ENCODE peak calls at places on chromosomes 16 and 17, in nine cellular contexts. One of them, this sample, is unnamed. For H3K4me1, the result is how much of the 10 kb centered on the place peaks cover.

GRCh38 chr17:81427446-81428120 is 32.3 kb downstream of the BAHCC1 start:
- DNase-seq in kidney: no peak
- DNase-seq in CD4-positive, alpha-beta memory T cell: peak
- DNase-seq in adrenal gland: peak
- DNase-seq in tibial nerve: no peak
- DNase-seq in keratinocyte: no peak
- DNase-seq in hepatocyte: no peak
- DNase-seq in prostate gland: peak
- DNase-seq in naive thymus-derived CD4-positive, alpha-beta T cell: no peak
- DNase-seq in this sample: peak

GRCh38 chr17:34582185-34582900 is 3.0 kb downstream of the TMEM132E start:
- DNase-seq in adrenal gland: no peak
- DNase-seq in keratinocyte: no peak
- DNase-seq in tibial nerve: no peak
- DNase-seq in kidney: peak
- DNase-seq in CD4-positive, alpha-beta memory T cell: no peak
- DNase-seq in hepatocyte: no peak
- DNase-seq in naive thymus-derived CD4-positive, alpha-beta T cell: no peak
- DNase-seq in prostate gland: no peak
- DNase-seq in this sample: no peak

GRCh38 chr17:13797863-13798262 is 196.1 kb upstream of the HS3ST3A1 start:
- DNase-seq in keratinocyte: no peak
- DNase-seq in tibial nerve: no peak
- DNase-seq in adrenal gland: no peak
- DNase-seq in naive thymus-derived CD4-positive, alpha-beta T cell: no peak
- DNase-seq in kidney: no peak
- DNase-seq in hepatocyte: no peak
- DNase-seq in CD4-positive, alpha-beta memory T cell: no peak
- DNase-seq in prostate gland: no peak
- DNase-seq in this sample: no peak

GRCh38 chr17:75848523-75849303 is 4.5 kb upstream of the UNC13D start:
- DNase-seq in keratinocyte: no peak
- DNase-seq in CD4-positive, alpha-beta memory T cell: peak
- DNase-seq in naive thymus-derived CD4-positive, alpha-beta T cell: peak
- DNase-seq in tibial nerve: peak
- DNase-seq in adrenal gland: peak
- DNase-seq in kidney: peak
- DNase-seq in hepatocyte: peak
- DNase-seq in prostate gland: peak
- DNase-seq in this sample: peak

GRCh38 chr17:19928299-19928698 is 49.3 kb downstream of the AKAP10 start:
- DNase-seq in prostate gland: no peak
- DNase-seq in tibial nerve: no peak
- DNase-seq in keratinocyte: no peak
- DNase-seq in adrenal gland: no peak
- DNase-seq in kidney: no peak
- DNase-seq in naive thymus-derived CD4-positive, alpha-beta T cell: no peak
- DNase-seq in CD4-positive, alpha-beta memory T cell: no peak
- DNase-seq in hepatocyte: no peak
- DNase-seq in this sample: no peak

GRCh38 chr16:49698931-49699715 is 156.8 kb downstream of the ZNF423 start:
- DNase-seq in hepatocyte: no peak
- DNase-seq in CD4-positive, alpha-beta memory T cell: no peak
- DNase-seq in adrenal gland: peak
- DNase-seq in keratinocyte: no peak
- DNase-seq in kidney: no peak
- DNase-seq in naive thymus-derived CD4-positive, alpha-beta T cell: no peak
- DNase-seq in prostate gland: no peak
- DNase-seq in tibial nerve: peak
- DNase-seq in this sample: peak

GRCh38 chr16:78377312-78377711 is 277.9 kb downstream of the WWOX start:
- DNase-seq in prostate gland: no peak
- DNase-seq in tibial nerve: no peak
- DNase-seq in hepatocyte: no peak
- DNase-seq in keratinocyte: no peak
- DNase-seq in naive thymus-derived CD4-positive, alpha-beta T cell: no peak
- DNase-seq in adrenal gland: no peak
- DNase-seq in CD4-positive, alpha-beta memory T cell: no peak
- DNase-seq in kidney: no peak
- DNase-seq in this sample: no peak

GRCh38 chr17:9575381-9576072 is at the start of gene STX8:
- DNase-seq in prostate gland: peak
- DNase-seq in hepatocyte: peak
- DNase-seq in tibial nerve: peak
- DNase-seq in naive thymus-derived CD4-positive, alpha-beta T cell: peak
- DNase-seq in CD4-positive, alpha-beta memory T cell: peak
- DNase-seq in keratinocyte: peak
- DNase-seq in kidney: peak
- DNase-seq in adrenal gland: peak
- DNase-seq in this sample: peak

GRCh38 chr17:340074-340473 is 12.5 kb downstream of the RPH3AL start:
- DNase-seq in naive thymus-derived CD4-positive, alpha-beta T cell: no peak
- DNase-seq in hepatocyte: no peak
- DNase-seq in prostate gland: no peak
- DNase-seq in CD4-positive, alpha-beta memory T cell: no peak
- DNase-seq in adrenal gland: no peak
- DNase-seq in kidney: peak
- DNase-seq in keratinocyte: no peak
- DNase-seq in tibial nerve: no peak
- DNase-seq in this sample: no peak

GRCh38 chr16:47884131-47884725 is 271.6 kb downstream of the ABCC12 start:
- DNase-seq in CD4-positive, alpha-beta memory T cell: no peak
- DNase-seq in adrenal gland: no peak
- DNase-seq in kidney: no peak
- DNase-seq in naive thymus-derived CD4-positive, alpha-beta T cell: no peak
- DNase-seq in keratinocyte: no peak
- DNase-seq in tibial nerve: no peak
- DNase-seq in prostate gland: no peak
- DNase-seq in hepatocyte: no peak
- DNase-seq in this sample: no peak

GRCh38 chr17:16929757-16930520 is 42.0 kb downstream of the TNFRSF13B start:
- DNase-seq in keratinocyte: no peak
- DNase-seq in CD4-positive, alpha-beta memory T cell: no peak
- DNase-seq in adrenal gland: no peak
- DNase-seq in kidney: peak
- DNase-seq in prostate gland: no peak
- DNase-seq in hepatocyte: no peak
- DNase-seq in naive thymus-derived CD4-positive, alpha-beta T cell: no peak
- DNase-seq in tibial nerve: no peak
- DNase-seq in this sample: peak

GRCh38 chr17:68085751-68086445 is 50.4 kb downstream of the KPNA2 start:
- DNase-seq in kidney: no peak
- DNase-seq in naive thymus-derived CD4-positive, alpha-beta T cell: no peak
- DNase-seq in hepatocyte: peak
- DNase-seq in CD4-positive, alpha-beta memory T cell: no peak
- DNase-seq in tibial nerve: no peak
- DNase-seq in prostate gland: no peak
- DNase-seq in keratinocyte: no peak
- DNase-seq in adrenal gland: no peak
- DNase-seq in this sample: no peak

GRCh38 chr16:29983420-29984136 is 9.9 kb downstream of the TAOK2 start:
- DNase-seq in prostate gland: no peak
- DNase-seq in keratinocyte: no peak
- DNase-seq in adrenal gland: no peak
- DNase-seq in naive thymus-derived CD4-positive, alpha-beta T cell: no peak
- DNase-seq in tibial nerve: no peak
- DNase-seq in hepatocyte: no peak
- DNase-seq in CD4-positive, alpha-beta memory T cell: no peak
- DNase-seq in kidney: no peak
- DNase-seq in this sample: peak

GRCh38 chr16:17032332-17032731 is 438.4 kb downstream of the XYLT1 start:
- DNase-seq in prostate gland: no peak
- DNase-seq in kidney: no peak
- DNase-seq in naive thymus-derived CD4-positive, alpha-beta T cell: no peak
- DNase-seq in tibial nerve: no peak
- DNase-seq in adrenal gland: no peak
- DNase-seq in hepatocyte: no peak
- DNase-seq in CD4-positive, alpha-beta memory T cell: no peak
- DNase-seq in keratinocyte: no peak
- DNase-seq in this sample: no peak

GRCh38 chr16:70421473-70422311 is 17.2 kb downstream of the ST3GAL2 start:
- DNase-seq in tibial nerve: no peak
- DNase-seq in prostate gland: no peak
- DNase-seq in CD4-positive, alpha-beta memory T cell: no peak
- DNase-seq in kidney: no peak
- DNase-seq in hepatocyte: no peak
- DNase-seq in keratinocyte: no peak
- DNase-seq in naive thymus-derived CD4-positive, alpha-beta T cell: no peak
- DNase-seq in adrenal gland: no peak
- DNase-seq in this sample: no peak
- H3K4me1 ChIP-seq in tibial nerve: under half
- H3K4me1 ChIP-seq in prostate gland: under half
- H3K4me1 ChIP-seq in CD4-positive, alpha-beta memory T cell: under half
- H3K4me1 ChIP-seq in kidney: under half
- H3K4me1 ChIP-seq in hepatocyte: half or more
- H3K4me1 ChIP-seq in keratinocyte: under half
- H3K4me1 ChIP-seq in naive thymus-derived CD4-positive, alpha-beta T cell: under half
- H3K4me1 ChIP-seq in adrenal gland: under half
- H3K4me1 ChIP-seq in this sample: under half

GRCh38 chr17:8225813-8226535 is 15.6 kb upstream of the AURKB start:
- DNase-seq in tibial nerve: peak
- DNase-seq in adrenal gland: peak
- DNase-seq in naive thymus-derived CD4-positive, alpha-beta T cell: peak
- DNase-seq in prostate gland: no peak
- DNase-seq in hepatocyte: peak
- DNase-seq in CD4-positive, alpha-beta memory T cell: peak
- DNase-seq in kidney: peak
- DNase-seq in keratinocyte: no peak
- DNase-seq in this sample: no peak
- H3K27ac ChIP-seq in tibial nerve: peak
- H3K27ac ChIP-seq in adrenal gland: peak
- H3K27ac ChIP-seq in naive thymus-derived CD4-positive, alpha-beta T cell: peak
- H3K27ac ChIP-seq in prostate gland: peak
- H3K27ac ChIP-seq in hepatocyte: peak
- H3K27ac ChIP-seq in CD4-positive, alpha-beta memory T cell: peak
- H3K27ac ChIP-seq in kidney: no peak
- H3K27ac ChIP-seq in keratinocyte: peak
- H3K27ac ChIP-seq in this sample: no peak

GRCh38 chr16:66578596-66579531 is at the start of gene CMTM2:
- DNase-seq in adrenal gland: no peak
- DNase-seq in tibial nerve: no peak
- DNase-seq in naive thymus-derived CD4-positive, alpha-beta T cell: no peak
- DNase-seq in keratinocyte: no peak
- DNase-seq in CD4-positive, alpha-beta memory T cell: peak
- DNase-seq in prostate gland: no peak
- DNase-seq in hepatocyte: no peak
- DNase-seq in kidney: no peak
- DNase-seq in this sample: no peak
- H3K4me3 ChIP-seq in adrenal gland: no peak
- H3K4me3 ChIP-seq in tibial nerve: peak
- H3K4me3 ChIP-seq in naive thymus-derived CD4-positive, alpha-beta T cell: peak
- H3K4me3 ChIP-seq in keratinocyte: no peak
- H3K4me3 ChIP-seq in CD4-positive, alpha-beta memory T cell: peak
- H3K4me3 ChIP-seq in prostate gland: peak
- H3K4me3 ChIP-seq in hepatocyte: no peak
- H3K4me3 ChIP-seq in kidney: no peak
- H3K4me3 ChIP-seq in this sample: no peak

DNA sequence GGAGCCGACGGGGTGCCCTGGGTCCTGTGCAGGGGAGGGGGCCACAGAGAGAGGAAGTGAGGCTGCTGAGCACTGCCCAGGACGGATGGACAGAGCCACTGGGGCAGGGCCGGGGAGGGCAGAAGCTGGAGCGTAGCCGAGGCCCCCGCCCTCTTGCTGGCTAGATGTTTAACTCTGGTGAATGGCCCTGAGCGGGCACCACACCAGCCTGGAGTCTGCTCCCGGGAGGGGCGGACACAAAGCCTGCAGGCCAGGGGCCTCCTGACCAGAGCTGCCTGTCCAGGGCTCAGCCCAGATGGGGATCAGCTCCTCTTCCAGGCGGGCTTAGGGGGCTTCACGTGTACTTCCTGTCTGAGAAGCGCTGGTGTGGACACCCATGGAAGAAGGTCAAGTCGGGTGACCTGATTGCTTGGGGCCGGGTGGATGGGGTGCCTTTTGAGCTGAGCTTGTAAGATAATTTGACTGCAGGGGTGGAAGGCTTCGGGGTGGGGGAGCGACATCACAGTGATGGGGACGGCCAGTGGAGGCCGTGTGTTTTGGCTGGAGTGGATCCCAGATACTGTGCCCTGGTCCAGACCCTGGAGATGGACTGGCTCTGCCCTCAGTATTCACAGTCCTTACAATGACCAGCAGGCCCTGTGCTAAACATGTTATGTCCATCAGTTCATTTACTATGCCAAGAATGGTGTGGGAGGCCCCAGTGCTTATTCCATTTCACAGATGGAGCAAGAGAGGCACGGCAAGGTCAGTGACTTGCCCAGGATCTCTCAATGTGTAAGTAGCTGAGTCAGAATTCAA is 33.7 kb upstream of the CIBAR2 start:
- DNase-seq in keratinocyte: no peak
- DNase-seq in prostate gland: no peak
- DNase-seq in tibial nerve: no peak
- DNase-seq in adrenal gland: no peak
- DNase-seq in kidney: peak
- DNase-seq in hepatocyte: no peak
- DNase-seq in naive thymus-derived CD4-positive, alpha-beta T cell: no peak
- DNase-seq in CD4-positive, alpha-beta memory T cell: no peak
- DNase-seq in this sample: no peak
- H3K4me1 ChIP-seq in keratinocyte: under half
- H3K4me1 ChIP-seq in prostate gland: under half
- H3K4me1 ChIP-seq in tibial nerve: under half
- H3K4me1 ChIP-seq in adrenal gland: under half
- H3K4me1 ChIP-seq in kidney: under half
- H3K4me1 ChIP-seq in hepatocyte: under half
- H3K4me1 ChIP-seq in naive thymus-derived CD4-positive, alpha-beta T cell: under half
- H3K4me1 ChIP-seq in CD4-positive, alpha-beta memory T cell: under half
- H3K4me1 ChIP-seq in this sample: under half

GRCh38 chr17:63836811-63837210 is 5.7 kb downstream of the SMARCD2 start:
- DNase-seq in kidney: no peak
- DNase-seq in CD4-positive, alpha-beta memory T cell: no peak
- DNase-seq in naive thymus-derived CD4-positive, alpha-beta T cell: no peak
- DNase-seq in prostate gland: no peak
- DNase-seq in keratinocyte: no peak
- DNase-seq in adrenal gland: no peak
- DNase-seq in hepatocyte: no peak
- DNase-seq in tibial nerve: no peak
- DNase-seq in this sample: peak
- H3K27ac ChIP-seq in kidney: no peak
- H3K27ac ChIP-seq in CD4-positive, alpha-beta memory T cell: no peak
- H3K27ac ChIP-seq in naive thymus-derived CD4-positive, alpha-beta T cell: no peak
- H3K27ac ChIP-seq in prostate gland: peak
- H3K27ac ChIP-seq in keratinocyte: no peak
- H3K27ac ChIP-seq in adrenal gland: peak
- H3K27ac ChIP-seq in hepatocyte: no peak
- H3K27ac ChIP-seq in tibial nerve: peak
- H3K27ac ChIP-seq in this sample: no peak